ENCODE peak calls at places on chromosome 10, in seven cellular contexts. One of them, this sample, is unnamed.

GRCh38 chr10:75358835-75359421 is 42.6 kb downstream of the ZNF503 start:
- DNase-seq in hepatocyte: peak
- DNase-seq in thoracic aorta: no peak
- DNase-seq in heart left ventricle: no peak
- DNase-seq in GM12878: no peak
- DNase-seq in right cardiac atrium: no peak
- DNase-seq in adrenal gland: no peak
- DNase-seq in this sample: no peak

GRCh38 chr10:124004372-124004928 is 88.9 kb downstream of the CHST15 start:
- DNase-seq in hepatocyte: no peak
- DNase-seq in thoracic aorta: no peak
- DNase-seq in heart left ventricle: no peak
- DNase-seq in GM12878: no peak
- DNase-seq in right cardiac atrium: no peak
- DNase-seq in adrenal gland: no peak
- DNase-seq in this sample: no peak

GRCh38 chr10:72274730-72275350 is 1.1 kb downstream of the DDIT4 start:
- DNase-seq in hepatocyte: peak
- DNase-seq in thoracic aorta: no peak
- DNase-seq in heart left ventricle: peak
- DNase-seq in GM12878: no peak
- DNase-seq in right cardiac atrium: peak
- DNase-seq in adrenal gland: peak
- DNase-seq in this sample: peak

GRCh38 chr10:103333934-103334520 is 16.9 kb downstream of the PCGF6 start:
- DNase-seq in hepatocyte: peak
- DNase-seq in thoracic aorta: no peak
- DNase-seq in heart left ventricle: no peak
- DNase-seq in GM12878: no peak
- DNase-seq in right cardiac atrium: no peak
- DNase-seq in adrenal gland: no peak
- DNase-seq in this sample: no peak

GRCh38 chr10:124161212-124162000 is 68.0 kb upstream of the CHST15 start:
- DNase-seq in hepatocyte: no peak
- DNase-seq in thoracic aorta: no peak
- DNase-seq in heart left ventricle: no peak
- DNase-seq in GM12878: no peak
- DNase-seq in right cardiac atrium: no peak
- DNase-seq in adrenal gland: no peak
- DNase-seq in this sample: no peak

GRCh38 chr10:44024351-44025116 is 360.4 kb downstream of the CXCL12 start:
- DNase-seq in hepatocyte: no peak
- DNase-seq in thoracic aorta: no peak
- DNase-seq in heart left ventricle: no peak
- DNase-seq in GM12878: no peak
- DNase-seq in right cardiac atrium: no peak
- DNase-seq in adrenal gland: no peak
- DNase-seq in this sample: no peak

GRCh38 chr10:6987536-6987945 is 407.5 kb upstream of the PRKCQ start:
- DNase-seq in hepatocyte: no peak
- DNase-seq in thoracic aorta: no peak
- DNase-seq in heart left ventricle: no peak
- DNase-seq in GM12878: no peak
- DNase-seq in right cardiac atrium: no peak
- DNase-seq in adrenal gland: no peak
- DNase-seq in this sample: peak

GRCh38 chr10:131900350-131901152 is at the start of gene PPP2R2D:
- DNase-seq in hepatocyte: peak
- DNase-seq in thoracic aorta: peak
- DNase-seq in heart left ventricle: peak
- DNase-seq in GM12878: peak
- DNase-seq in right cardiac atrium: peak
- DNase-seq in adrenal gland: peak
- DNase-seq in this sample: peak

GRCh38 chr10:22720667-22721066 is 6.3 kb upstream of the PIP4K2A start:
- DNase-seq in hepatocyte: no peak
- DNase-seq in thoracic aorta: no peak
- DNase-seq in heart left ventricle: no peak
- DNase-seq in GM12878: no peak
- DNase-seq in right cardiac atrium: no peak
- DNase-seq in adrenal gland: no peak
- DNase-seq in this sample: no peak

GRCh38 chr10:117972168-117972822 is 74.4 kb downstream of the RAB11FIP2 start:
- DNase-seq in hepatocyte: no peak
- DNase-seq in thoracic aorta: no peak
- DNase-seq in heart left ventricle: no peak
- DNase-seq in GM12878: no peak
- DNase-seq in right cardiac atrium: peak
- DNase-seq in adrenal gland: no peak
- DNase-seq in this sample: no peak

GRCh38 chr10:103472005-103472404 is 7.0 kb downstream of the CALHM3 start:
- DNase-seq in hepatocyte: no peak
- DNase-seq in thoracic aorta: no peak
- DNase-seq in heart left ventricle: no peak
- DNase-seq in GM12878: no peak
- DNase-seq in right cardiac atrium: peak
- DNase-seq in adrenal gland: no peak
- DNase-seq in this sample: no peak

GRCh38 chr10:112949128-112949823 is 771 bp upstream of the TCF7L2 start:
- DNase-seq in hepatocyte: peak
- DNase-seq in thoracic aorta: no peak
- DNase-seq in heart left ventricle: no peak
- DNase-seq in GM12878: no peak
- DNase-seq in right cardiac atrium: no peak
- DNase-seq in adrenal gland: no peak
- DNase-seq in this sample: no peak

GRCh38 chr10:63627881-63628296 is 106.7 kb downstream of the REEP3 start:
- DNase-seq in hepatocyte: no peak
- DNase-seq in thoracic aorta: no peak
- DNase-seq in heart left ventricle: no peak
- DNase-seq in GM12878: no peak
- DNase-seq in right cardiac atrium: no peak
- DNase-seq in adrenal gland: no peak
- DNase-seq in this sample: no peak

GRCh38 chr10:101292194-101293006 is 61.6 kb upstream of the BTRC start:
- DNase-seq in hepatocyte: peak
- DNase-seq in thoracic aorta: no peak
- DNase-seq in heart left ventricle: no peak
- DNase-seq in GM12878: no peak
- DNase-seq in right cardiac atrium: peak
- DNase-seq in adrenal gland: peak
- DNase-seq in this sample: no peak

GRCh38 chr10:16909271-16909767 is 92.1 kb upstream of the RSU1 start:
- DNase-seq in hepatocyte: no peak
- DNase-seq in thoracic aorta: no peak
- DNase-seq in heart left ventricle: no peak
- DNase-seq in GM12878: no peak
- DNase-seq in right cardiac atrium: no peak
- DNase-seq in adrenal gland: no peak
- DNase-seq in this sample: no peak

GRCh38 chr10:22834471-22834870 is 93.4 kb upstream of the ARMC3 start:
- DNase-seq in hepatocyte: no peak
- DNase-seq in thoracic aorta: no peak
- DNase-seq in heart left ventricle: no peak
- DNase-seq in GM12878: no peak
- DNase-seq in right cardiac atrium: no peak
- DNase-seq in adrenal gland: no peak
- DNase-seq in this sample: no peak

GRCh38 chr10:44415121-44415520 is 30.2 kb upstream of the CXCL12 start:
- DNase-seq in hepatocyte: no peak
- DNase-seq in thoracic aorta: no peak
- DNase-seq in heart left ventricle: no peak
- DNase-seq in GM12878: no peak
- DNase-seq in right cardiac atrium: no peak
- DNase-seq in adrenal gland: no peak
- DNase-seq in this sample: no peak

DNA sequence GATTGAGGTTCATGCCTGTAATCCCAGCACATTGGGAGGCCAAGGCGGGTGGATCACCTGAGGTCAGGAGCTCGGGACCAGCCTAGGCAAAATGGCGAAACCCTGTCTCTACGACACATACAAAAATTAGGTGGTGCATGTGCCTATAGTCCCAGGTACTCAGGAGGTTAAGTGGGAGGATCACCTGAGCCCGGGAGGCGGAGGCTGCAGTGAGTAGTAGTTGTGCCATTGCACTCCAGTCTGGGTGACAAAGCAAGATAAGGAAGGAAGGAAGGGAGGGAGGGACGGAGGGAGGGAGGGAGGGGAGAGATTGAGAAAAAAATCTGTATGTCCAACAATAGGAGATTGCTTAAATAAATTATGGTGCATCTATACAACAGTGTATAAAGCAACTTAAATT is 13.2 kb downstream of the TLL2 start:
- DNase-seq in hepatocyte: no peak
- DNase-seq in thoracic aorta: no peak
- DNase-seq in heart left ventricle: no peak
- DNase-seq in GM12878: no peak
- DNase-seq in right cardiac atrium: no peak
- DNase-seq in adrenal gland: no peak
- DNase-seq in this sample: no peak
- H3K27ac ChIP-seq in hepatocyte: no peak
- H3K27ac ChIP-seq in thoracic aorta: no peak
- H3K27ac ChIP-seq in heart left ventricle: no peak
- H3K27ac ChIP-seq in GM12878: no peak
- H3K27ac ChIP-seq in right cardiac atrium: no peak
- H3K27ac ChIP-seq in adrenal gland: no peak
- H3K27ac ChIP-seq in this sample: no peak

GRCh38 chr10:62050627-62050924 is 149.1 kb downstream of the ARID5B start:
- DNase-seq in hepatocyte: no peak
- DNase-seq in thoracic aorta: no peak
- DNase-seq in heart left ventricle: no peak
- DNase-seq in GM12878: no peak
- DNase-seq in right cardiac atrium: no peak
- DNase-seq in adrenal gland: no peak
- DNase-seq in this sample: no peak
- H3K27ac ChIP-seq in hepatocyte: peak
- H3K27ac ChIP-seq in thoracic aorta: peak
- H3K27ac ChIP-seq in heart left ventricle: peak
- H3K27ac ChIP-seq in GM12878: peak
- H3K27ac ChIP-seq in right cardiac atrium: peak
- H3K27ac ChIP-seq in adrenal gland: peak
- H3K27ac ChIP-seq in this sample: peak

DNA sequence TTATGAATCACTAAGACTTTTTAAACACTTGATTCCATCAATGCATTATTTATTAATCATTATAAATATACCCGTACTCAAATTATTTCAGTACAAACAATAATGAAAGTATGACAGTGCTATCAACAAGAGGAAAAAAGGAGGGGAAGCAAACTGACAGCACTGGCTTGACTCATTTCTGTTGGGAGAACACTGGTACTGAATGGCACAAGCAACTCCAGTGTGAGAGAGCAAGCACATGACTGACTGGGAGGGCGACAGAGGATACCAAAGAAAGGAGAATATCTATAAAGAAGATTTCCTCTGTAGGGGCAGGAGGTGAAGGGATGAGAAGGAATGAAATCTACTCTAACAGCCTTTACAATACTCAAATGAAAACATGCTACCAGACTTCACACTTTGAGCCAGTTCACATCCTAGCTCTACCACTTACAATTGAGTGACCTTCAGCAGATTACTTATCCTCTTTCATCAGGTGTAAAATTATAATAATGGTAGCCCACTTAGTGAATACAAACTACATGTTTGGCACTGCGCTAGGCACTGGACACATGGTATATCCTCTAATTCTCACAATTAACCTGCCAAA is 1.5 kb downstream of the USP54 start:
- DNase-seq in hepatocyte: peak
- DNase-seq in thoracic aorta: no peak
- DNase-seq in heart left ventricle: no peak
- DNase-seq in GM12878: no peak
- DNase-seq in right cardiac atrium: no peak
- DNase-seq in adrenal gland: no peak
- DNase-seq in this sample: peak
- H3K27ac ChIP-seq in hepatocyte: peak
- H3K27ac ChIP-seq in thoracic aorta: no peak
- H3K27ac ChIP-seq in heart left ventricle: peak
- H3K27ac ChIP-seq in GM12878: no peak
- H3K27ac ChIP-seq in right cardiac atrium: peak
- H3K27ac ChIP-seq in adrenal gland: no peak
- H3K27ac ChIP-seq in this sample: peak

GRCh38 chr10:61639952-61640351 is 22.8 kb upstream of the CABCOCO1 start:
- DNase-seq in hepatocyte: no peak
- DNase-seq in thoracic aorta: no peak
- DNase-seq in heart left ventricle: no peak
- DNase-seq in GM12878: no peak
- DNase-seq in right cardiac atrium: no peak
- DNase-seq in adrenal gland: no peak
- DNase-seq in this sample: no peak
- H3K27ac ChIP-seq in hepatocyte: no peak
- H3K27ac ChIP-seq in thoracic aorta: no peak
- H3K27ac ChIP-seq in heart left ventricle: no peak
- H3K27ac ChIP-seq in GM12878: no peak
- H3K27ac ChIP-seq in right cardiac atrium: no peak
- H3K27ac ChIP-seq in adrenal gland: no peak
- H3K27ac ChIP-seq in this sample: no peak

GRCh38 chr10:133243593-133243992 is 5.9 kb downstream of the VENTX start:
- DNase-seq in hepatocyte: no peak
- DNase-seq in thoracic aorta: no peak
- DNase-seq in heart left ventricle: no peak
- DNase-seq in GM12878: no peak
- DNase-seq in right cardiac atrium: peak
- DNase-seq in adrenal gland: no peak
- DNase-seq in this sample: no peak

GRCh38 chr10:133242611-133243356 is 5.1 kb downstream of the VENTX start:
- DNase-seq in hepatocyte: no peak
- DNase-seq in thoracic aorta: no peak
- DNase-seq in heart left ventricle: no peak
- DNase-seq in GM12878: no peak
- DNase-seq in right cardiac atrium: peak
- DNase-seq in adrenal gland: no peak
- DNase-seq in this sample: no peak

GRCh38 chr10:133239990-133240389 is 2.3 kb downstream of the VENTX start:
- DNase-seq in hepatocyte: no peak
- DNase-seq in thoracic aorta: no peak
- DNase-seq in heart left ventricle: no peak
- DNase-seq in GM12878: no peak
- DNase-seq in right cardiac atrium: peak
- DNase-seq in adrenal gland: no peak
- DNase-seq in this sample: no peak

GRCh38 chr10:133238066-133238804 is 580 bp downstream of the VENTX start:
- DNase-seq in hepatocyte: no peak
- DNase-seq in thoracic aorta: no peak
- DNase-seq in heart left ventricle: no peak
- DNase-seq in GM12878: no peak
- DNase-seq in right cardiac atrium: peak
- DNase-seq in adrenal gland: no peak
- DNase-seq in this sample: no peak

DNA sequence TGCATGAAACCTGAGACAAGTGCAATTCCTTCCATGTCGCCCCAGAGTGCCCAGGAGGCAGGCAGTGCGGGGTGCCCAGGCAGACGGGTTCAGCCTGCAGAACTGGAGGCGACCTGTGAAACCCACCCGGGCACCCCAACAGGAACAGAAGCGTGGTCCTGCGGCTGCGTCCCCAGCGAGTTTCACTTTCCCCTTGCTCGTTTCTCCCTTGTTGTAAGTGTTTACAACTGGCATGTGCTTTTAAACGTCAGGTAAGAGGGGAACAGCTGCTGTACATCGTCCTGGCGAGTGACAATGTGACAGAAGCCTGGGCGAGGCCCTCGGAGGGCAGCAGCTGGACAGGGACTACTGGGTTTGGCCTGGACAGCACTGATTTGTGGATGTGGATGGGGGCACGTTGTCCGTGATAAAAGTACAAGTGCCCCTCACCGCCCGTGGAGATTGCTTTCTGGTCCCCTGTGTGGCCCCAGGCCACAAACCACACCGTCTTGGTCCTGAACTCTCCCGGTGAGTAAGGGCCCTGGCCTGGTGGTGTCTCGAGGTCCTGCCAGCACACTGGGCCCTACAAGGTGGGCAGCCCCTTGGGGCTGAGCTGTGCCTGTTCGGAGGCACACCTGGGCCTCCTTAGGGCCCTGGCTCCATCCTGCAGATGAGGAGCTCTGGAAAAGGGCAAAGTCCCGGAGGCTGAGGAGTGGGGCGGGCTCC is 4.0 kb downstream of the VENTX start:
- DNase-seq in hepatocyte: no peak
- DNase-seq in thoracic aorta: no peak
- DNase-seq in heart left ventricle: no peak
- DNase-seq in GM12878: no peak
- DNase-seq in right cardiac atrium: peak
- DNase-seq in adrenal gland: no peak
- DNase-seq in this sample: no peak
- H3K27ac ChIP-seq in hepatocyte: no peak
- H3K27ac ChIP-seq in thoracic aorta: no peak
- H3K27ac ChIP-seq in heart left ventricle: no peak
- H3K27ac ChIP-seq in GM12878: no peak
- H3K27ac ChIP-seq in right cardiac atrium: no peak
- H3K27ac ChIP-seq in adrenal gland: no peak
- H3K27ac ChIP-seq in this sample: no peak